ENCODE peak calls at places on chromosome 6, in six cellular contexts. One of them, this sample, is unnamed.

GRCh38 chr6:43771210-43771857 is 1.3 kb downstream of the VEGFA start:
- DNase-seq in astrocyte of the spinal cord: peak; percentile 51
- DNase-seq in RWPE1: peak; percentile 56
- DNase-seq in NAMALWA: peak; percentile 77
- DNase-seq in KBM-7: peak; percentile 57
- DNase-seq in cardiac muscle cell: peak; percentile 69
- DNase-seq in this sample: peak; percentile 72

GRCh38 chr6:36546664-36546957 is 668 bp downstream of the STK38 start:
- DNase-seq in astrocyte of the spinal cord: peak; percentile 29
- DNase-seq in RWPE1: no peak
- DNase-seq in NAMALWA: peak; percentile 55
- DNase-seq in KBM-7: no peak
- DNase-seq in cardiac muscle cell: no peak
- DNase-seq in this sample: no peak

GRCh38 chr6:22056398-22056797 is 240.4 kb downstream of the PRL start:
- DNase-seq in astrocyte of the spinal cord: no peak
- DNase-seq in RWPE1: no peak
- DNase-seq in NAMALWA: no peak
- DNase-seq in KBM-7: no peak
- DNase-seq in cardiac muscle cell: no peak
- DNase-seq in this sample: no peak

GRCh38 chr6:32070814-32071466 is 32.7 kb downstream of the CYP21A2 start:
- DNase-seq in astrocyte of the spinal cord: no peak
- DNase-seq in RWPE1: no peak
- DNase-seq in NAMALWA: no peak
- DNase-seq in KBM-7: no peak
- DNase-seq in cardiac muscle cell: no peak
- DNase-seq in this sample: no peak

GRCh38 chr6:41560440-41561192 is 14.4 kb downstream of the FOXP4 start:
- DNase-seq in astrocyte of the spinal cord: peak; percentile 14
- DNase-seq in RWPE1: no peak
- DNase-seq in NAMALWA: peak; percentile 53
- DNase-seq in KBM-7: peak; percentile 92
- DNase-seq in cardiac muscle cell: peak; percentile 74
- DNase-seq in this sample: peak; percentile 50

GRCh38 chr6:127302728-127303675 is 36.3 kb downstream of the RNF146 start:
- DNase-seq in astrocyte of the spinal cord: peak; percentile 65
- DNase-seq in RWPE1: peak; percentile 42
- DNase-seq in NAMALWA: peak; percentile 84
- DNase-seq in KBM-7: peak; percentile 76
- DNase-seq in cardiac muscle cell: peak; percentile 67
- DNase-seq in this sample: no peak

GRCh38 chr6:45477785-45478184 is 100.1 kb upstream of the SUPT3H start:
- DNase-seq in astrocyte of the spinal cord: no peak
- DNase-seq in RWPE1: no peak
- DNase-seq in NAMALWA: no peak
- DNase-seq in KBM-7: no peak
- DNase-seq in cardiac muscle cell: no peak
- DNase-seq in this sample: no peak

GRCh38 chr6:75546401-75546800 is 52.8 kb upstream of the FILIP1 start:
- DNase-seq in astrocyte of the spinal cord: peak; percentile 52
- DNase-seq in RWPE1: peak; percentile 22
- DNase-seq in NAMALWA: peak; percentile 39
- DNase-seq in KBM-7: no peak
- DNase-seq in cardiac muscle cell: peak; percentile 66
- DNase-seq in this sample: no peak

GRCh38 chr6:148973809-148974208 is 227.0 kb downstream of the UST start:
- DNase-seq in astrocyte of the spinal cord: peak; percentile 62
- DNase-seq in RWPE1: no peak
- DNase-seq in NAMALWA: peak; percentile 30
- DNase-seq in KBM-7: peak; percentile 19
- DNase-seq in cardiac muscle cell: peak; percentile 61
- DNase-seq in this sample: no peak

GRCh38 chr6:2247664-2248063 is 2.3 kb upstream of the GMDS start:
- DNase-seq in astrocyte of the spinal cord: no peak
- DNase-seq in RWPE1: no peak
- DNase-seq in NAMALWA: no peak
- DNase-seq in KBM-7: peak; percentile 6
- DNase-seq in cardiac muscle cell: no peak
- DNase-seq in this sample: no peak